ENCODE peak calls at places on chromosomes 1 and 21, in seven cellular contexts. J, C, V, N, X, P and Z are unnamed samples.

GRCh38 chr1:185632659-185633428 is 101.3 kb upstream of the HMCN1 start:
- DNase-seq in V (no peak), C (no peak), J (no peak), P (peak), N (no peak), X (no peak), Z (peak)

GRCh38 chr1:27873671-27874384 is 1.5 kb downstream of the THEMIS2 start:
- DNase-seq in X (no peak), J (no peak), N (no peak), C (no peak), V (no peak), P (no peak), Z (no peak)

GRCh38 chr1:36123357-36123756 is 1.7 kb downstream of the COL8A2 start:
- DNase-seq in C (no peak), J (no peak), V (no peak), P (no peak), X (no peak), N (no peak), Z (no peak)

GRCh38 chr1:198937231-198938031 is 298.6 kb downstream of the PTPRC start:
- DNase-seq in P (peak), J (peak), C (peak), N (no peak), V (peak), X (peak), Z (peak)

GRCh38 chr21:42666023-42666747 is 12.8 kb downstream of the PDE9A start:
- DNase-seq in J (no peak), P (no peak), V (no peak), C (no peak), N (no peak), X (no peak), Z (no peak)

GRCh38 chr1:2237773-2238172 is 9.7 kb downstream of the SKI start:
- DNase-seq in N (no peak), P (no peak), X (no peak), C (no peak), J (no peak), V (no peak), Z (no peak)

GRCh38 chr1:25563330-25564215 is 20.2 kb downstream of the LDLRAP1 start:
- DNase-seq in X (no peak), P (no peak), V (no peak), N (no peak), C (no peak), J (no peak), Z (no peak)

GRCh38 chr1:12745126-12745991 is 641 bp upstream of the CFAP107 start:
- DNase-seq in X (no peak), V (no peak), J (no peak), C (no peak), N (no peak), P (no peak), Z (no peak)

GRCh38 chr1:118739421-118739930 is 248.7 kb downstream of the TBX15 start:
- DNase-seq in X (no peak), N (peak), P (no peak), V (no peak), J (no peak), C (no peak), Z (peak)

GRCh38 chr1:113388621-113389355 is 1.5 kb upstream of the MAGI3 start:
- DNase-seq in X (no peak), P (no peak), C (peak), N (no peak), J (no peak), V (peak), Z (no peak)

GRCh38 chr21:21383126-21383525 is 384.9 kb downstream of the NCAM2 start:
- DNase-seq in N (no peak), P (peak), C (no peak), V (peak), J (peak), X (no peak), Z (no peak)